ENCODE peak calls at places on chromosome 4, in five cellular contexts. K, X, C, Y and Q are unnamed samples.
A peak's percentile ranks its signal among the peaks of the same experiment; 100 is the strongest.

GRCh38 chr4:87188932-87189331 is 31.5 kb downstream of the KLHL8 start:
- DNase-seq in K (no peak), X (peak; percentile 23), C (no peak), Y (no peak), Q (no peak)

GRCh38 chr4:86302242-86302641 is 57.6 kb downstream of the MAPK10 start:
- DNase-seq in K (no peak), X (peak; percentile 14), C (no peak), Y (no peak), Q (peak; percentile 18)

GRCh38 chr4:77188498-77189187 is 31.6 kb downstream of the CCNG2 start:
- DNase-seq in K (no peak), X (peak; percentile 62), C (no peak), Y (no peak), Q (no peak)

GRCh38 chr4:66585767-66586166 is 915.5 kb upstream of the EPHA5 start:
- DNase-seq in K (no peak), X (peak; percentile 11), C (no peak), Y (no peak), Q (no peak)

GRCh38 chr4:177339794-177340374 is 30.2 kb downstream of the NEIL3 start:
- DNase-seq in K (no peak), X (peak; percentile 5), C (no peak), Y (no peak), Q (no peak)

GRCh38 chr4:100391913-100392312 is 125.9 kb downstream of the EMCN start:
- DNase-seq in K (no peak), X (peak; percentile 20), C (no peak), Y (no peak), Q (no peak)

GRCh38 chr4:121656269-121656641 is 40.5 kb downstream of the ANXA5 start:
- DNase-seq in K (peak; percentile 51), X (peak; percentile 61), C (no peak), Y (peak; percentile 75), Q (no peak)

GRCh38 chr4:173345648-173346047 is 11.5 kb upstream of the HMGB2 start:
- DNase-seq in K (no peak), X (no peak), C (no peak), Y (no peak), Q (no peak)

GRCh38 chr4:103718993-103719319 is 829 bp downstream of the TACR3 start:
- DNase-seq in K (no peak), X (no peak), C (no peak), Y (no peak), Q (no peak)

GRCh38 chr4:66178901-66179300 is 508.6 kb upstream of the EPHA5 start:
- DNase-seq in K (no peak), X (peak; percentile 9), C (no peak), Y (no peak), Q (no peak)

GRCh38 chr4:9825049-9825448 is 43.6 kb downstream of the DRD5 start:
- DNase-seq in K (no peak), X (no peak), C (no peak), Y (no peak), Q (no peak)

GRCh38 chr4:1002631-1003251 is 8.7 kb upstream of the FGFRL1 start:
- DNase-seq in K (no peak), X (no peak), C (no peak), Y (no peak), Q (peak; percentile 50)

GRCh38 chr4:999863-1000425 is 6.7 kb upstream of the SLC26A1 start:
- DNase-seq in K (no peak), X (no peak), C (no peak), Y (no peak), Q (no peak)

GRCh38 chr4:1002131-1002630 is 9.0 kb upstream of the SLC26A1 start:
- DNase-seq in K (peak; percentile 76), X (no peak), C (no peak), Y (peak; percentile 45), Q (peak; percentile 69)

GRCh38 chr4:1001561-1002130 is 8.4 kb upstream of the SLC26A1 start:
- DNase-seq in K (no peak), X (no peak), C (no peak), Y (no peak), Q (peak; percentile 77)

DNA sequence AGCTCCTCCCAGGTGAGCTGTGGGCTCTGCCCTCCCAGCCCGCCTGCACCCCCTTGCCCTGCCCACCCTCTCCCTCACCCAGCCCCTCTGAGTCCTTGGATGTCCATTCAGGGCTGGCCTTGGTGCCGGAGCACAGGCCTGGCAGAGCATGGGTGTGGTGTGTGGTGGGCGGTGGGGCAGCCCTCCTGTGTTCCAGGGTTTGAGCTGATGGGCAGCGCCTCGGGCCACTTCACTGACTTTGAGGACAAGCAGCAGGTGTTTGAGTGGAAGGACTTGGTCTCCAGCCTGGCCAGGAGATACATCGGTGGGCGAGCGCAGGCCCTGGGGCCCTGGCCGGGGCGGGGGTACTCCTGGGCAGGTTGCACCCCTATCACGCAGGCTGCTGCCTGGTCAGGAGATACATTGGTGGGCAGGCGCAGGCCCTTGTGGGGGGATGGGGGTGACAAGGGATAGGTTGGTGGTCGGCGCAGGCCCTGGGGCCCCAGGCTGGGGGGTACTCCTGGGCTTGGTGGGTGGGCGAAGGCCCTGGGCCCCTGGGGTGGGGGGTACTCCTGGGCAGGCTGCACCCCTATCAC is 7.6 kb upstream of the SLC26A1 start:
- DNase-seq in K (no peak), X (no peak), C (no peak), Y (no peak), Q (no peak)
- H3K27me3 ChIP-seq in K (peaks cover 80% of the 10 kb centered on the region), X (peaks cover 5% of the 10 kb centered on the region), C (peaks cover 52% of the 10 kb centered on the region), Y (peaks cover 75% of the 10 kb centered on the region), Q (peaks cover 18% of the 10 kb centered on the region)

DNA sequence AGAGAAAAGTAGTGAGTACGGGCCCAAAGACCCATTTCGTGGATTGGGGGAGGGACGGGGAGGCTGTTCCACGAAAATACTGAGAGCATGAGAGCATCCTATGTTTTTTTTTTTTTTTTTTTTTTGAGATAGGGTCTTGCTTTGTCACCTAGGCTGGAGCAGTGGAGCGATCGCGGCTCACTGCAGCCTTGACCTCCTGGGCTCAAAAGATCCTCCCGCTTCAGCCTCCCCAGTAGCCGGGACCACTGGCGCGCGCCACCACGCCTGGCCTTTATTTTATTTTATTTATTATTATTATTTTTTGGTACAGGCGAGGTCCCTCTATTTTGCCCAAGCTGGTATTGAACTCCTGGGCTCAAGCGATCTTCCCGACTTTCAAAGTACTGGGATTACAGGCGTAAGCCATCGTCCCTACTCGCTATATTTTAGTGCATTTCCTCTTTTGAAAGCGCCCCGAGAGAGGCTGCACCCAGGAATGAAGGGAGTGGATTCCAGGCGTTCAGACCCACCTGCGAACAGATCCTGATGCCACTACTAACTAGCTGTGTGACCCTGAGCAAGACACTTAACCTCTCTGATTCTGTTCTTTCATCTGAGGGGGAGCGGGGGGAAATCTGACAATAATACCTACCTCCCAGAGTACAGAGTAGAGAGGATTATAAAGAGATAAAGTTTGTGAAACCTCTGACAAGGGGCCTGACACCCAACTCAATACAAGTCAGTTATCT is 5.4 kb upstream of the MSX1 start:
- DNase-seq in K (no peak), X (no peak), C (no peak), Y (no peak), Q (no peak)
- H3K27me3 ChIP-seq in K (peaks cover 94% of the 10 kb centered on the region), X (peaks cover 13% of the 10 kb centered on the region), C (peaks cover 60% of the 10 kb centered on the region), Y (peaks cover 98% of the 10 kb centered on the region), Q (no peaks in the 10 kb centered on the region)

DNA sequence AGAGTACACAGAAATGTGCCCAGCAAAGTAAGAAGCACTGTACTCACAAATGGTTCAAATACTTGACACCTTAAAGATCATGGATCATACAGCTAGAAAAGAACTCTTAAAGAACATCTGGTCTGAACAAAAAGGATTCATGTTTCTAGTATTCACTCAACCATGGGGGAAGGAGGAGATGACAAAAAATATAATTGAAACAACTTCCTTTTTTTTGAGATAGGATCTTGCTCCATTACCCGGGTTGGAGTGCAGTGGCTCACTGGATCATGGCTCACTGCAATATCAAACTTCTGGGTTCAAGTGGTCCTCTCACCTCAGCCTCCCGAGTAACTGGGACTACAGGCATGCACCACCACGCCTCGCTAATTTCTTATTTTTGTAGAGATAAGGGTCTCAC is 6.0 kb downstream of the DHX15 start:
- DNase-seq in K (no peak), X (no peak), C (no peak), Y (no peak), Q (no peak)
- H3K27me3 ChIP-seq in K (no peaks in the 10 kb centered on the region), X (no peaks in the 10 kb centered on the region), C (no peaks in the 10 kb centered on the region), Y (no peaks in the 10 kb centered on the region), Q (no peaks in the 10 kb centered on the region)

DNA sequence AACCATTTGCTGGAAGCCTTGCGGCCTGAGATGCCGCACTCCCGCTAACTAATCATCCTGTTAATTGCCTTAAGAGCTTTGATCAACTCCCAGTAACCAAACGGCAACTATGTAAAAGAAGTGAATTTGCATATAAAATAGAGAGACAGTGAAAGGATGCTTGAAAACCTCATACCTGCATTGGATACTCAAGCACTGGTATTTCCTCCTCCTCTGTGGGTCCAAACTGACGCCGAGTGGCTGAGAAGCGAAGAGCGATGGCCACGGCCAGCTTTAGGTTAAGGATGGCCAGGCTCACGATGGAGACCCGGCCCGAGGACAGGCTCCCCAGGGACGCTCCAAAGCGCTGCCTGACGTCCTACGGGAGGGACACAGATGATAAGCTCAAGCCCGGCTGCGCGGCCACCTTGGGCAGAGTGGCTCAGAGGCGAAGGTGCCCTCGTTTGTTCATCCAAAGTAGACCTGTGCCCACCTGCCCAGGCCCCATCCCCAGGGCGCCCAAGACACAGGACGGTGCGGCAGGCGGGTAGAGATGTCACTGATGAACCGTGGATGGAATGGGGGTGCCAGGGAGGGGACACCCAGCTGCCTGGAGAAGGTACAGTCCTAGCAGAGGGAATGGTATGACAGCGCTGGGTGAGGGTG is 43.6 kb downstream of the ACOX3 start:
- DNase-seq in K (no peak), X (no peak), C (no peak), Y (no peak), Q (peak; percentile 64)
- H3K27me3 ChIP-seq in K (no peaks in the 10 kb centered on the region), X (no peaks in the 10 kb centered on the region), C (no peaks in the 10 kb centered on the region), Y (no peaks in the 10 kb centered on the region), Q (no peaks in the 10 kb centered on the region)

DNA sequence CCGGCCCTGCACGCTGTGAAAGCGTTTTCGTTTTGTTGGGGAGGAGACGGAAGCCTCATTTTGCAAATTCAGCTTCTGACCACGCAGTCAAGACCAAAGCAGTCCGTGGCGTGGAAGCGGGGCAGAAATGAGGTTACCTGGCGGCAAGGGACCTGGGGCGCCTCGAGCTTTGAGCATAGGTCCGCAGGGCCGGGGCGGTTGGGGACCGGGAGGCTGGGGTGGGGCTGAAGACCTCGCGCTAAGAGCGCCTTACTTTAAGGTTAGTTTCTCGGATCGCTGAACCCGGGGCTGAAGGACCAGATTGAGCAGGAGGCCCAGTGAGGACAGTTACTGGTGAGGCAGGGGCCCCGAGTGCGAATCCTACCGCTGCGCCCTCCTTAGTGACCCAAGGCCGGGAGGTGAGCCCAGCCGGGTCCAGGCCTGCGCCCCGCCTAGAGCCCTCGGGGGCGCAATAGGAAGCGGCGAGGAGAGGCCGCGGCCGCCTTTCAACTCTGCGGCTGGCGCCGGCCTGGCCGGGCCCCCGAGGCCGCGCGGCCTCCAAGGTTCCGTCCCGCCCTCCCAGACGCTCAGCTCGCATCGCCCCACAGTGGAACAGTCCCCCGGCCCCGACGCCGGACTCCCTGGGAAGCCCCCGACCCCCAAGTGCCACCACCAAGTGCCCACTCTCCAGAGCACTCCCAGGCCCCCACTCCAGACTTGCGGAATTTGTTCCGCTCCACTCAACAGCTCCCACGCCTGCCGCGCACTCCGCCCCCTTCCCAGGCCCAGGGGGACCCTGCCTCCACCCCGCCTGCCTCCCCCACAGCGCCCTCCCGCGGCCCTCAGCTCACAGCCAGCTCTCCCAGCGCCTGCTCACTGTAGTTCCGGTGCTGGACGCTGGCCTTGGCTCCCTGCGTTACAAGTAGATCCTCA is 7.6 kb downstream of the MSX1 start:
- DNase-seq in K (no peak), X (no peak), C (no peak), Y (no peak), Q (no peak)
- H3K27me3 ChIP-seq in K (peaks cover 99% of the 10 kb centered on the region), X (no peaks in the 10 kb centered on the region), C (peaks cover 77% of the 10 kb centered on the region), Y (peaks cover 100% of the 10 kb centered on the region), Q (peaks cover 6% of the 10 kb centered on the region)

DNA sequence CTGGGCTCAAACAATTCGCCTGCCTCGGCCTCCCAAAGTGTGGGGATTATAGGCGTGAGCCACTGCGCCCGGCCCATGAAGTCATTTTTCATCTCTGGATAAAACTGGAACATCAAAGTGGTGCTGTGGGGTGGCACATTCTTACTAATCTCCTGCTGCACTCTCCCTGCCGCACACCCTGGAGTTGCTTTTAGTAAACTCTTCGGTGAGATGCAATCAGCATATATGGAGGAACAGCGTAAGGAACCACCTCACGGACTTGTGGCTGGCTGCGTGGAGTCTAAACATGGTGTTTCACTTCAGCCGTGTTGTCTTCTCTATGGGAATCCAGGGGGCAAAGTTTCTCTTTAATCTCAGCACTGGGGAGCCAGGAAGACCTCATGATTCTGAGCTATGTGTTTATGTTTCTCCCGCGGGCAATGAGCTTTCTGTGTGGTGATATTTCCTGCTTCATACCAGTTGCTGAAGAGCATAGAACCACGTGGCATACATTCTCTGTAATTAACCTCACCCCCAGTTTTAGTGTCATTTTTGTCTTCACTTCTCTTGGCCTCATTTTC is 2.1 kb upstream of the RHOH start:
- DNase-seq in K (no peak), X (peak; percentile 58), C (peak; percentile 44), Y (no peak), Q (no peak)
- H3K27me3 ChIP-seq in K (no peaks in the 10 kb centered on the region), X (no peaks in the 10 kb centered on the region), C (no peaks in the 10 kb centered on the region), Y (no peaks in the 10 kb centered on the region), Q (no peaks in the 10 kb centered on the region)